ENCODE peak calls at places on chromosome 11, in ten cellular contexts. One of them, this sample, is unnamed.

GRCh38 chr11:77501748-77502147 is 27.9 kb upstream of the PAK1 start:
- DNase-seq in GM04503: no peak
- DNase-seq in HS-5: no peak
- DNase-seq in NCI-H1092: no peak
- DNase-seq in stimulated activated effector memory CD8-positive, alpha-beta T cell treated with anti-CD3 and anti-CD28 coated beads, Interleukin-12 subunit alpha, Interleukin-12 subunit beta, amount 100 ng/mL, for 72 hours: no peak
- DNase-seq in GM10248: no peak
- DNase-seq in keratinocyte: no peak
- DNase-seq in T-helper 9 cell: no peak
- DNase-seq in SJSA1: no peak
- DNase-seq in HFF-Myc: no peak
- DNase-seq in this sample: no peak

GRCh38 chr11:102630598-102631448 is 5.7 kb upstream of the MMP20 start:
- DNase-seq in GM04503: no peak
- DNase-seq in HS-5: no peak
- DNase-seq in NCI-H1092: no peak
- DNase-seq in stimulated activated effector memory CD8-positive, alpha-beta T cell treated with anti-CD3 and anti-CD28 coated beads, Interleukin-12 subunit alpha, Interleukin-12 subunit beta, amount 100 ng/mL, for 72 hours: no peak
- DNase-seq in GM10248: no peak
- DNase-seq in keratinocyte: no peak
- DNase-seq in T-helper 9 cell: no peak
- DNase-seq in SJSA1: no peak
- DNase-seq in HFF-Myc: no peak
- DNase-seq in this sample: no peak

GRCh38 chr11:19790831-19791552 is 78.4 kb downstream of the NAV2 start:
- DNase-seq in GM04503: no peak
- DNase-seq in HS-5: no peak
- DNase-seq in NCI-H1092: no peak
- DNase-seq in stimulated activated effector memory CD8-positive, alpha-beta T cell treated with anti-CD3 and anti-CD28 coated beads, Interleukin-12 subunit alpha, Interleukin-12 subunit beta, amount 100 ng/mL, for 72 hours: no peak
- DNase-seq in GM10248: no peak
- DNase-seq in keratinocyte: no peak
- DNase-seq in T-helper 9 cell: no peak
- DNase-seq in SJSA1: no peak
- DNase-seq in HFF-Myc: no peak
- DNase-seq in this sample: no peak

GRCh38 chr11:560305-561147 is at the start of the genes LMNTD2 and RASSF7:
- DNase-seq in GM04503: no peak
- DNase-seq in HS-5: no peak
- DNase-seq in NCI-H1092: peak
- DNase-seq in stimulated activated effector memory CD8-positive, alpha-beta T cell treated with anti-CD3 and anti-CD28 coated beads, Interleukin-12 subunit alpha, Interleukin-12 subunit beta, amount 100 ng/mL, for 72 hours: peak
- DNase-seq in GM10248: peak
- DNase-seq in keratinocyte: no peak
- DNase-seq in T-helper 9 cell: peak
- DNase-seq in SJSA1: peak
- DNase-seq in HFF-Myc: no peak
- DNase-seq in this sample: peak

GRCh38 chr11:12280838-12281565 is 96.4 kb upstream of the PARVA start:
- DNase-seq in GM04503: no peak
- DNase-seq in HS-5: no peak
- DNase-seq in NCI-H1092: no peak
- DNase-seq in stimulated activated effector memory CD8-positive, alpha-beta T cell treated with anti-CD3 and anti-CD28 coated beads, Interleukin-12 subunit alpha, Interleukin-12 subunit beta, amount 100 ng/mL, for 72 hours: no peak
- DNase-seq in GM10248: no peak
- DNase-seq in keratinocyte: no peak
- DNase-seq in T-helper 9 cell: no peak
- DNase-seq in SJSA1: no peak
- DNase-seq in HFF-Myc: no peak
- DNase-seq in this sample: no peak

GRCh38 chr11:31815743-31816466 is 4.8 kb upstream of the PAX6 start:
- DNase-seq in GM04503: no peak
- DNase-seq in HS-5: no peak
- DNase-seq in NCI-H1092: no peak
- DNase-seq in stimulated activated effector memory CD8-positive, alpha-beta T cell treated with anti-CD3 and anti-CD28 coated beads, Interleukin-12 subunit alpha, Interleukin-12 subunit beta, amount 100 ng/mL, for 72 hours: no peak
- DNase-seq in GM10248: peak
- DNase-seq in keratinocyte: no peak
- DNase-seq in T-helper 9 cell: no peak
- DNase-seq in SJSA1: peak
- DNase-seq in HFF-Myc: no peak
- DNase-seq in this sample: peak

GRCh38 chr11:26331911-26332571 is at the start of gene ANO3:
- DNase-seq in GM04503: peak
- DNase-seq in HS-5: no peak
- DNase-seq in NCI-H1092: peak
- DNase-seq in stimulated activated effector memory CD8-positive, alpha-beta T cell treated with anti-CD3 and anti-CD28 coated beads, Interleukin-12 subunit alpha, Interleukin-12 subunit beta, amount 100 ng/mL, for 72 hours: no peak
- DNase-seq in GM10248: peak
- DNase-seq in keratinocyte: no peak
- DNase-seq in T-helper 9 cell: no peak
- DNase-seq in SJSA1: peak
- DNase-seq in HFF-Myc: peak
- DNase-seq in this sample: peak

GRCh38 chr11:69613594-69613993 is 27.4 kb upstream of the CCND1 start:
- DNase-seq in GM04503: no peak
- DNase-seq in HS-5: no peak
- DNase-seq in NCI-H1092: no peak
- DNase-seq in stimulated activated effector memory CD8-positive, alpha-beta T cell treated with anti-CD3 and anti-CD28 coated beads, Interleukin-12 subunit alpha, Interleukin-12 subunit beta, amount 100 ng/mL, for 72 hours: no peak
- DNase-seq in GM10248: no peak
- DNase-seq in keratinocyte: no peak
- DNase-seq in T-helper 9 cell: no peak
- DNase-seq in SJSA1: no peak
- DNase-seq in HFF-Myc: no peak
- DNase-seq in this sample: no peak

GRCh38 chr11:95426823-95427462 is 195.9 kb upstream of the SESN3 start:
- DNase-seq in GM04503: no peak
- DNase-seq in HS-5: no peak
- DNase-seq in NCI-H1092: no peak
- DNase-seq in stimulated activated effector memory CD8-positive, alpha-beta T cell treated with anti-CD3 and anti-CD28 coated beads, Interleukin-12 subunit alpha, Interleukin-12 subunit beta, amount 100 ng/mL, for 72 hours: no peak
- DNase-seq in GM10248: no peak
- DNase-seq in keratinocyte: no peak
- DNase-seq in T-helper 9 cell: no peak
- DNase-seq in SJSA1: no peak
- DNase-seq in HFF-Myc: no peak
- DNase-seq in this sample: no peak

GRCh38 chr11:100984668-100985067 is 144.9 kb downstream of the PGR start:
- DNase-seq in GM04503: no peak
- DNase-seq in HS-5: no peak
- DNase-seq in NCI-H1092: no peak
- DNase-seq in stimulated activated effector memory CD8-positive, alpha-beta T cell treated with anti-CD3 and anti-CD28 coated beads, Interleukin-12 subunit alpha, Interleukin-12 subunit beta, amount 100 ng/mL, for 72 hours: no peak
- DNase-seq in GM10248: peak
- DNase-seq in keratinocyte: no peak
- DNase-seq in T-helper 9 cell: no peak
- DNase-seq in SJSA1: no peak
- DNase-seq in HFF-Myc: no peak
- DNase-seq in this sample: peak

GRCh38 chr11:94152678-94153065 is 24.0 kb downstream of the PANX1 start:
- DNase-seq in GM04503: no peak
- DNase-seq in HS-5: no peak
- DNase-seq in NCI-H1092: no peak
- DNase-seq in stimulated activated effector memory CD8-positive, alpha-beta T cell treated with anti-CD3 and anti-CD28 coated beads, Interleukin-12 subunit alpha, Interleukin-12 subunit beta, amount 100 ng/mL, for 72 hours: no peak
- DNase-seq in GM10248: no peak
- DNase-seq in keratinocyte: no peak
- DNase-seq in T-helper 9 cell: no peak
- DNase-seq in SJSA1: no peak
- DNase-seq in HFF-Myc: no peak
- DNase-seq in this sample: no peak

GRCh38 chr11:103659138-103659734 is 377.2 kb upstream of the DDI1 start:
- DNase-seq in GM04503: no peak
- DNase-seq in HS-5: no peak
- DNase-seq in NCI-H1092: peak
- DNase-seq in stimulated activated effector memory CD8-positive, alpha-beta T cell treated with anti-CD3 and anti-CD28 coated beads, Interleukin-12 subunit alpha, Interleukin-12 subunit beta, amount 100 ng/mL, for 72 hours: no peak
- DNase-seq in GM10248: no peak
- DNase-seq in keratinocyte: no peak
- DNase-seq in T-helper 9 cell: no peak
- DNase-seq in SJSA1: no peak
- DNase-seq in HFF-Myc: no peak
- DNase-seq in this sample: no peak

GRCh38 chr11:66626382-66626781 is 10.0 kb downstream of the RBM14 start:
- DNase-seq in GM04503: no peak
- DNase-seq in HS-5: no peak
- DNase-seq in NCI-H1092: no peak
- DNase-seq in stimulated activated effector memory CD8-positive, alpha-beta T cell treated with anti-CD3 and anti-CD28 coated beads, Interleukin-12 subunit alpha, Interleukin-12 subunit beta, amount 100 ng/mL, for 72 hours: no peak
- DNase-seq in GM10248: no peak
- DNase-seq in keratinocyte: no peak
- DNase-seq in T-helper 9 cell: no peak
- DNase-seq in SJSA1: no peak
- DNase-seq in HFF-Myc: no peak
- DNase-seq in this sample: no peak

GRCh38 chr11:128356992-128357391 is 230.4 kb downstream of the ETS1 start:
- DNase-seq in GM04503: no peak
- DNase-seq in HS-5: no peak
- DNase-seq in NCI-H1092: no peak
- DNase-seq in stimulated activated effector memory CD8-positive, alpha-beta T cell treated with anti-CD3 and anti-CD28 coated beads, Interleukin-12 subunit alpha, Interleukin-12 subunit beta, amount 100 ng/mL, for 72 hours: no peak
- DNase-seq in GM10248: no peak
- DNase-seq in keratinocyte: no peak
- DNase-seq in T-helper 9 cell: no peak
- DNase-seq in SJSA1: no peak
- DNase-seq in HFF-Myc: no peak
- DNase-seq in this sample: no peak

GRCh38 chr11:68549789-68550484 is 89.4 kb downstream of the PPP6R3 start:
- DNase-seq in GM04503: peak
- DNase-seq in HS-5: no peak
- DNase-seq in NCI-H1092: no peak
- DNase-seq in stimulated activated effector memory CD8-positive, alpha-beta T cell treated with anti-CD3 and anti-CD28 coated beads, Interleukin-12 subunit alpha, Interleukin-12 subunit beta, amount 100 ng/mL, for 72 hours: no peak
- DNase-seq in GM10248: no peak
- DNase-seq in keratinocyte: no peak
- DNase-seq in T-helper 9 cell: no peak
- DNase-seq in SJSA1: no peak
- DNase-seq in HFF-Myc: no peak
- DNase-seq in this sample: no peak

GRCh38 chr11:70183483-70184176 is 19.5 kb upstream of the FADD start:
- DNase-seq in GM04503: no peak
- DNase-seq in HS-5: no peak
- DNase-seq in NCI-H1092: no peak
- DNase-seq in stimulated activated effector memory CD8-positive, alpha-beta T cell treated with anti-CD3 and anti-CD28 coated beads, Interleukin-12 subunit alpha, Interleukin-12 subunit beta, amount 100 ng/mL, for 72 hours: no peak
- DNase-seq in GM10248: no peak
- DNase-seq in keratinocyte: no peak
- DNase-seq in T-helper 9 cell: no peak
- DNase-seq in SJSA1: no peak
- DNase-seq in HFF-Myc: no peak
- DNase-seq in this sample: no peak

GRCh38 chr11:133047036-133047800 is 485.1 kb downstream of the OPCML start:
- DNase-seq in GM04503: no peak
- DNase-seq in HS-5: no peak
- DNase-seq in NCI-H1092: no peak
- DNase-seq in stimulated activated effector memory CD8-positive, alpha-beta T cell treated with anti-CD3 and anti-CD28 coated beads, Interleukin-12 subunit alpha, Interleukin-12 subunit beta, amount 100 ng/mL, for 72 hours: no peak
- DNase-seq in GM10248: no peak
- DNase-seq in keratinocyte: no peak
- DNase-seq in T-helper 9 cell: no peak
- DNase-seq in SJSA1: no peak
- DNase-seq in HFF-Myc: no peak
- DNase-seq in this sample: no peak

GRCh38 chr11:59891781-59892181 is 13.2 kb downstream of the OOSP3 start:
- DNase-seq in GM04503: no peak
- DNase-seq in HS-5: no peak
- DNase-seq in NCI-H1092: no peak
- DNase-seq in stimulated activated effector memory CD8-positive, alpha-beta T cell treated with anti-CD3 and anti-CD28 coated beads, Interleukin-12 subunit alpha, Interleukin-12 subunit beta, amount 100 ng/mL, for 72 hours: no peak
- DNase-seq in GM10248: no peak
- DNase-seq in keratinocyte: no peak
- DNase-seq in T-helper 9 cell: no peak
- DNase-seq in SJSA1: no peak
- DNase-seq in HFF-Myc: no peak
- DNase-seq in this sample: no peak

GRCh38 chr11:60867871-60868681 is 734 bp downstream of the ZP1 start:
- DNase-seq in GM04503: no peak
- DNase-seq in HS-5: no peak
- DNase-seq in NCI-H1092: no peak
- DNase-seq in stimulated activated effector memory CD8-positive, alpha-beta T cell treated with anti-CD3 and anti-CD28 coated beads, Interleukin-12 subunit alpha, Interleukin-12 subunit beta, amount 100 ng/mL, for 72 hours: no peak
- DNase-seq in GM10248: no peak
- DNase-seq in keratinocyte: no peak
- DNase-seq in T-helper 9 cell: no peak
- DNase-seq in SJSA1: no peak
- DNase-seq in HFF-Myc: no peak
- DNase-seq in this sample: no peak

GRCh38 chr11:31366795-31367194 is 2.7 kb downstream of the DCDC1 start:
- DNase-seq in GM04503: no peak
- DNase-seq in HS-5: no peak
- DNase-seq in NCI-H1092: no peak
- DNase-seq in stimulated activated effector memory CD8-positive, alpha-beta T cell treated with anti-CD3 and anti-CD28 coated beads, Interleukin-12 subunit alpha, Interleukin-12 subunit beta, amount 100 ng/mL, for 72 hours: no peak
- DNase-seq in GM10248: no peak
- DNase-seq in keratinocyte: no peak
- DNase-seq in T-helper 9 cell: no peak
- DNase-seq in SJSA1: no peak
- DNase-seq in HFF-Myc: no peak
- DNase-seq in this sample: no peak

GRCh38 chr11:69377953-69378302 is 84.0 kb downstream of the MYEOV start:
- DNase-seq in GM04503: no peak
- DNase-seq in HS-5: no peak
- DNase-seq in NCI-H1092: no peak
- DNase-seq in stimulated activated effector memory CD8-positive, alpha-beta T cell treated with anti-CD3 and anti-CD28 coated beads, Interleukin-12 subunit alpha, Interleukin-12 subunit beta, amount 100 ng/mL, for 72 hours: no peak
- DNase-seq in GM10248: no peak
- DNase-seq in keratinocyte: no peak
- DNase-seq in T-helper 9 cell: no peak
- DNase-seq in SJSA1: no peak
- DNase-seq in HFF-Myc: no peak
- DNase-seq in this sample: no peak

GRCh38 chr11:32334822-32335221 is 100.5 kb downstream of the WT1 start:
- DNase-seq in GM04503: no peak
- DNase-seq in HS-5: no peak
- DNase-seq in NCI-H1092: no peak
- DNase-seq in stimulated activated effector memory CD8-positive, alpha-beta T cell treated with anti-CD3 and anti-CD28 coated beads, Interleukin-12 subunit alpha, Interleukin-12 subunit beta, amount 100 ng/mL, for 72 hours: no peak
- DNase-seq in GM10248: no peak
- DNase-seq in keratinocyte: no peak
- DNase-seq in T-helper 9 cell: no peak
- DNase-seq in SJSA1: no peak
- DNase-seq in HFF-Myc: no peak
- DNase-seq in this sample: no peak

GRCh38 chr11:31812392-31813241 is 1.5 kb upstream of the PAX6 start:
- DNase-seq in GM04503: no peak
- DNase-seq in HS-5: no peak
- DNase-seq in NCI-H1092: no peak
- DNase-seq in stimulated activated effector memory CD8-positive, alpha-beta T cell treated with anti-CD3 and anti-CD28 coated beads, Interleukin-12 subunit alpha, Interleukin-12 subunit beta, amount 100 ng/mL, for 72 hours: no peak
- DNase-seq in GM10248: peak
- DNase-seq in keratinocyte: no peak
- DNase-seq in T-helper 9 cell: no peak
- DNase-seq in SJSA1: no peak
- DNase-seq in HFF-Myc: no peak
- DNase-seq in this sample: peak

GRCh38 chr11:70424765-70425164 is 26.4 kb downstream of the CTTN start:
- DNase-seq in GM04503: no peak
- DNase-seq in HS-5: no peak
- DNase-seq in NCI-H1092: no peak
- DNase-seq in stimulated activated effector memory CD8-positive, alpha-beta T cell treated with anti-CD3 and anti-CD28 coated beads, Interleukin-12 subunit alpha, Interleukin-12 subunit beta, amount 100 ng/mL, for 72 hours: no peak
- DNase-seq in GM10248: peak
- DNase-seq in keratinocyte: no peak
- DNase-seq in T-helper 9 cell: no peak
- DNase-seq in SJSA1: no peak
- DNase-seq in HFF-Myc: no peak
- DNase-seq in this sample: no peak

GRCh38 chr11:22976146-22976545 is 115.9 kb upstream of the CCDC179 start:
- DNase-seq in GM04503: peak
- DNase-seq in HS-5: peak
- DNase-seq in NCI-H1092: no peak
- DNase-seq in stimulated activated effector memory CD8-positive, alpha-beta T cell treated with anti-CD3 and anti-CD28 coated beads, Interleukin-12 subunit alpha, Interleukin-12 subunit beta, amount 100 ng/mL, for 72 hours: no peak
- DNase-seq in GM10248: no peak
- DNase-seq in keratinocyte: no peak
- DNase-seq in T-helper 9 cell: no peak
- DNase-seq in SJSA1: no peak
- DNase-seq in HFF-Myc: peak
- DNase-seq in this sample: no peak

GRCh38 chr11:65434057-65434666 is 11.6 kb downstream of the NEAT1 start:
- DNase-seq in GM04503: no peak
- DNase-seq in HS-5: no peak
- DNase-seq in NCI-H1092: no peak
- DNase-seq in stimulated activated effector memory CD8-positive, alpha-beta T cell treated with anti-CD3 and anti-CD28 coated beads, Interleukin-12 subunit alpha, Interleukin-12 subunit beta, amount 100 ng/mL, for 72 hours: no peak
- DNase-seq in GM10248: no peak
- DNase-seq in keratinocyte: no peak
- DNase-seq in T-helper 9 cell: no peak
- DNase-seq in SJSA1: no peak
- DNase-seq in HFF-Myc: no peak
- DNase-seq in this sample: no peak

GRCh38 chr11:3824714-3825472 is 15.9 kb downstream of the RHOG start:
- DNase-seq in GM04503: no peak
- DNase-seq in HS-5: no peak
- DNase-seq in NCI-H1092: no peak
- DNase-seq in stimulated activated effector memory CD8-positive, alpha-beta T cell treated with anti-CD3 and anti-CD28 coated beads, Interleukin-12 subunit alpha, Interleukin-12 subunit beta, amount 100 ng/mL, for 72 hours: peak
- DNase-seq in GM10248: peak
- DNase-seq in keratinocyte: no peak
- DNase-seq in T-helper 9 cell: peak
- DNase-seq in SJSA1: no peak
- DNase-seq in HFF-Myc: no peak
- DNase-seq in this sample: peak

GRCh38 chr11:77590194-77590591 is 440 bp downstream of the AQP11 start:
- DNase-seq in GM04503: no peak
- DNase-seq in HS-5: peak
- DNase-seq in NCI-H1092: peak
- DNase-seq in stimulated activated effector memory CD8-positive, alpha-beta T cell treated with anti-CD3 and anti-CD28 coated beads, Interleukin-12 subunit alpha, Interleukin-12 subunit beta, amount 100 ng/mL, for 72 hours: no peak
- DNase-seq in GM10248: peak
- DNase-seq in keratinocyte: no peak
- DNase-seq in T-helper 9 cell: no peak
- DNase-seq in SJSA1: no peak
- DNase-seq in HFF-Myc: no peak
- DNase-seq in this sample: no peak

This sample was measured in GM13977.